ENCODE peak calls at places on chromosomes 16 and 17, in nine cellular contexts. J is B cell, C is NCI-H774, R is LoVo, T is ureter, E is A673, P is upper lobe of right lung, I is fibroblast of mammary gland, Z is dorsolateral prefrontal cortex. G is an unnamed sample.

GRCh38 chr17:50136096-50136687 is 6.2 kb upstream of the SAMD14 start:
- DNase-seq in P (no peak), Z (no peak), E (no peak), J (no peak), T (no peak), C (no peak), R (no peak), I (no peak), G (no peak)

GRCh38 chr17:38879878-38880727 is 10.2 kb downstream of the LASP1 start:
- DNase-seq in J (no peak), I (peak; percentile 76), P (no peak), E (peak; percentile 69), T (no peak), R (no peak), Z (no peak), C (no peak), G (no peak)

GRCh38 chr16:83335076-83335475 is 472.7 kb upstream of the HSBP1 start:
- DNase-seq in Z (no peak), I (no peak), R (no peak), E (no peak), T (no peak), J (no peak), P (no peak), C (no peak), G (no peak)

GRCh38 chr16:50311134-50311528 is 44.8 kb downstream of the ADCY7 start:
- DNase-seq in I (no peak), R (no peak), C (no peak), T (peak; percentile 34), J (no peak), Z (no peak), E (no peak), P (no peak), G (no peak)

GRCh38 chr17:44309472-44309871 is 1.1 kb downstream of the RUNDC3A start:
- DNase-seq in C (no peak), R (no peak), Z (no peak), E (no peak), T (no peak), I (no peak), P (no peak), J (no peak), G (no peak)

GRCh38 chr17:38893612-38894011 is 23.8 kb downstream of the LASP1 start:
- DNase-seq in I (peak; percentile 55), J (no peak), E (no peak), Z (no peak), R (no peak), P (peak; percentile 77), T (no peak), C (no peak), G (no peak)

GRCh38 chr17:75591722-75592302 is 4.2 kb downstream of the MYO15B start:
- DNase-seq in R (no peak), C (no peak), P (no peak), T (no peak), E (no peak), J (no peak), Z (no peak), I (no peak), G (no peak)

GRCh38 chr17:3724373-3725077 is 822 bp downstream of the HASPIN start:
- DNase-seq in I (no peak), P (peak; percentile 62), T (no peak), C (no peak), Z (no peak), J (no peak), E (no peak), R (no peak), G (no peak)

GRCh38 chr17:49361129-49361901 is 735 bp downstream of the ZNF652 start:
- DNase-seq in Z (peak; percentile 56), T (peak; percentile 54), R (no peak), C (peak; percentile 48), I (peak; percentile 37), J (peak; percentile 79), E (peak; percentile 50), P (peak; percentile 77), G (peak; percentile 33)